ENCODE peak calls at places on chromosomes 11 and 22, in six cellular contexts. D, T, X, J, U and C are unnamed samples.

GRCh38 chr11:128949791-128950454 is 7.3 kb upstream of the TP53AIP1 start:
- DNase-seq in D (no peak), U (no peak), X (peak), T (no peak), J (no peak), C (no peak)

GRCh38 chr11:20362481-20362880 is 1.0 kb upstream of the HTATIP2 start:
- DNase-seq in J (no peak), D (no peak), X (no peak), T (no peak), U (no peak), C (no peak)

GRCh38 chr11:68165601-68166000 is 44.4 kb upstream of the CHKA start:
- DNase-seq in T (no peak), D (no peak), J (no peak), X (no peak), U (no peak), C (no peak)

GRCh38 chr11:61961570-61962212 is 5.7 kb downstream of the FTH1 start:
- DNase-seq in T (peak), D (peak), U (no peak), J (peak), X (no peak), C (peak)

GRCh38 chr11:75312346-75312745 is 39.1 kb downstream of the ARRB1 start:
- DNase-seq in X (no peak), T (no peak), U (no peak), D (no peak), J (no peak), C (no peak)

GRCh38 chr11:116168459-116168787 is 604.4 kb downstream of the BUD13 start:
- DNase-seq in D (no peak), T (no peak), U (no peak), J (no peak), X (no peak), C (no peak)

GRCh38 chr11:105046898-105047579 is 1.9 kb upstream of the CARD16 start:
- DNase-seq in X (no peak), J (no peak), D (no peak), T (peak), U (no peak), C (no peak)

GRCh38 chr11:113267536-113267935 is 46.8 kb upstream of the TTC12 start:
- DNase-seq in X (no peak), T (no peak), J (no peak), U (no peak), D (no peak), C (no peak)

GRCh38 chr11:44628730-44629361 is 63.4 kb downstream of the CD82 start:
- DNase-seq in U (no peak), X (no peak), D (no peak), J (peak), T (no peak), C (no peak)

GRCh38 chr11:57514538-57515331 is 767 bp downstream of the SLC43A1 start:
- DNase-seq in D (peak), X (peak), T (peak), U (peak), J (peak), C (peak)

GRCh38 chr11:104653011-104653806 is 245.1 kb downstream of the CASP12 start:
- DNase-seq in D (no peak), U (no peak), J (no peak), T (no peak), X (no peak), C (no peak)

GRCh38 chr11:35178067-35178805 is 39.3 kb downstream of the CD44 start:
- DNase-seq in J (no peak), D (no peak), X (no peak), U (no peak), T (no peak), C (no peak)

GRCh38 chr11:35178862-35179261 is 39.9 kb downstream of the CD44 start:
- DNase-seq in D (no peak), J (no peak), X (no peak), T (no peak), U (no peak), C (no peak)

GRCh38 chr11:35180311-35181233 is 41.6 kb downstream of the CD44 start:
- DNase-seq in T (no peak), X (no peak), J (no peak), U (no peak), D (no peak), C (no peak)

GRCh38 chr11:35177370-35177769 is 38.4 kb downstream of the CD44 start:
- DNase-seq in T (no peak), X (no peak), U (no peak), D (no peak), J (no peak), C (no peak)

GRCh38 chr11:35179466-35180135 is 40.6 kb downstream of the CD44 start:
- DNase-seq in X (no peak), T (no peak), J (no peak), D (no peak), U (no peak), C (no peak)
- TF ChIP-seq POLR2A in X (no peak), T (no peak), J (no peak), D (no peak), U (no peak), C (no peak)

DNA sequence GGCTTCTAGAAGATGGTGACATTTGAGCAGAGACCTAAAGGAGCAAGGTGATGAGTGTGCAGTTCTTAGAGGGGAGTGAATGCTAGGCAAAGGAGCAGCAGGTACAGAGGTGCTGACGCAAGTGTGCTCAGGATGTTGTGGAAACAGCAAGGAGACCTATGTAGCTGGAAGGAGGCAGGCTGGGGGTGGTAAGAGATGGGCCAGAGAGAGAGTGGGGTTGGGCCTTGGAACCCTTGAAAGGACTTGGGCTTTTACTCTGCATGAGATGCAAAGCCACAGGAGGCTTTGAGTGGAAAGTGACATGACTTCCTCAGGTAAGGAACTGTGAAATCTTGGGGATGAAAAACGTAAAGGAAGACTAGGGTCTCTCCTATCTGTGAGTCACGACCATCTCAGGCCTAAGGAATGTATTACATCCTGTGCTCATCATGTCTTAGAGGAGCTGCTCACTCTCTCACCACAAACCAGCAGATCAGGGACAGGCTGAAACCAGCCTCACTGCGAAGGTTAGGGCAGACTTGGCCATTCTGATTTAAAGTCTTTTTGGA is 65.4 kb downstream of the MICAL2 start:
- DNase-seq in D (no peak), J (no peak), U (no peak), X (no peak), T (no peak), C (no peak)
- TF ChIP-seq POLR2A in D (no peak), J (no peak), U (no peak), X (no peak), T (no peak), C (no peak)

GRCh38 chr11:14261094-14261493 is 97.9 kb downstream of the RRAS2 start:
- DNase-seq in T (no peak), X (no peak), D (no peak), U (no peak), J (no peak), C (no peak)

GRCh38 chr11:14259186-14259784 is 99.7 kb downstream of the RRAS2 start:
- DNase-seq in U (no peak), T (no peak), D (no peak), X (no peak), J (no peak), C (no peak)

GRCh38 chr11:14259870-14260269 is 99.1 kb downstream of the RRAS2 start:
- DNase-seq in U (no peak), J (no peak), T (no peak), X (no peak), D (no peak), C (no peak)

GRCh38 chr11:14254533-14255530 is 104.2 kb downstream of the RRAS2 start:
- DNase-seq in D (no peak), X (no peak), U (no peak), J (no peak), T (no peak), C (no peak)

GRCh38 chr11:14258177-14258935 is 100.6 kb downstream of the RRAS2 start:
- DNase-seq in D (no peak), T (no peak), U (no peak), X (no peak), J (no peak), C (no peak)
- TF ChIP-seq POLR2A in D (no peak), T (no peak), U (no peak), X (no peak), J (no peak), C (no peak)

DNA sequence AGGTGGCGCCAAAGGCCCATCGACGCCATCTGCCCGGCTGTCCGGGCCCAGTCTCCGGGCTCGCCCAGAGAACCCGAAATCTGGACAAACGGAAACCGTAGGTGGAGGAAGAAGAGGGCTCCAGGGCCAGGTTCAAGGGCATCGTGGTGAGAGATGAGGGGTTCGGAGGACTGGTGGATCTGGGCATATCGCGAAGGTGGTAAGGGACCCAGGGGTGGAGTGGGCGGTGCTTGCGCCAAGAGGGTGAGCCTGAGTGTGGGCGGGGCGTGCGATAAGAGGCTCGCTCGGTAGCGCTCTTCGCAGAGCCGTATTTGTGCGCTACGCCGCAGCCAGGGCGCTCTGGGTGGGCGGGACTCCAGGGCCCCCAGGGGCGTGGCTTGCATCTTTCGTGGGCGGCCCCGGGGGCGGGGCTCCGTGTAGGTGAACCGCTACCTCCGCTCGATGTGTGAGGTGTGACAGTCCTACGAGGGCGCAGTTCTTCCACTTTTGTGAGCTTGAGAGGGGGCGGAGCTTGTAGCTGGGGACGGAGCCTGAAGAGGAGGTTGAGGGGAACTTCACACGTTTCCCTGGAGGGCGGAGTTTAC is 4.8 kb downstream of the CD248 start:
- DNase-seq in D (peak), X (peak), U (peak), J (peak), T (peak), C (peak)
- TF ChIP-seq POLR2A in D (no peak), X (peak), U (no peak), J (no peak), T (peak), C (peak)

GRCh38 chr22:20857247-20857643 is 1.4 kb downstream of the PI4KA start:
- DNase-seq in J (no peak), X (no peak), T (no peak), D (peak), U (no peak), C (no peak)

GRCh38 chr22:20857838-20858614 is 585 bp downstream of the PI4KA start:
- DNase-seq in X (peak), D (peak), U (peak), T (peak), J (peak), C (peak)

GRCh38 chr22:20862540-20862939 is 3.7 kb downstream of the SNAP29 start:
- DNase-seq in U (no peak), X (no peak), J (no peak), T (no peak), D (peak), C (no peak)

GRCh38 chr22:20859615-20860014 is 808 bp downstream of the SNAP29 start:
- DNase-seq in X (peak), D (peak), T (no peak), U (no peak), J (no peak), C (no peak)

GRCh38 chr22:20858615-20859416 is at the start of the genes PI4KA and SNAP29:
- DNase-seq in U (peak), T (peak), D (peak), J (peak), X (peak), C (peak)
- TF ChIP-seq POLR2A in U (no peak), T (peak), D (no peak), J (no peak), X (peak), C (peak)